ENCODE peak calls at places on chromosomes 6 and 20, in ten cellular contexts. E is NCI-H1092 treated with DMSO at 0.1 percent for 48 hours, K is right atrium auricular region, X is ELF-1, L is left lung, O is H9, Y is GM19239, G is tibial nerve, P is endothelial cell, C is SIG-M5. U is an unnamed sample.
A peak's percentile ranks its signal among the peaks of the same experiment; 100 is the strongest.

GRCh38 chr6:121285041-121285440 is 49.2 kb downstream of the TBC1D32 start:
- DNase-seq in P (no peak), X (no peak), O (no peak), E (no peak), L (no peak), Y (no peak), C (no peak), G (no peak), K (no peak), U (no peak)

GRCh38 chr20:16391003-16391402 is 182.2 kb downstream of the KIF16B start:
- DNase-seq in X (no peak), P (no peak), G (no peak), Y (no peak), E (no peak), O (no peak), K (no peak), C (no peak), L (no peak), U (no peak)

GRCh38 chr6:56821005-56821432 is 133.9 kb upstream of the BEND6 start:
- DNase-seq in Y (no peak), X (no peak), K (no peak), E (no peak), G (no peak), L (no peak), O (no peak), P (no peak), C (no peak), U (no peak)

GRCh38 chr6:14517536-14518105 is 400.0 kb downstream of the CD83 start:
- DNase-seq in C (no peak), K (no peak), O (no peak), X (no peak), L (no peak), Y (no peak), G (no peak), E (no peak), P (no peak), U (no peak)

GRCh38 chr20:44174996-44175766 is 11.8 kb downstream of the JPH2 start:
- DNase-seq in L (no peak), X (no peak), Y (no peak), G (no peak), P (no peak), O (no peak), E (no peak), C (no peak), K (no peak), U (no peak)

GRCh38 chr6:97053643-97054411 is 129.3 kb downstream of the KLHL32 start:
- DNase-seq in O (no peak), X (no peak), K (no peak), P (no peak), L (no peak), G (no peak), Y (no peak), C (no peak), E (peak; percentile 20), U (no peak)

GRCh38 chr6:154457046-154457713 is 53.3 kb downstream of the CNKSR3 start:
- DNase-seq in Y (no peak), E (no peak), G (no peak), P (no peak), L (no peak), O (no peak), K (no peak), X (no peak), C (no peak), U (no peak)

GRCh38 chr6:49551126-49551865 is 828 bp downstream of the C6orf141 start:
- DNase-seq in O (peak; percentile 54), K (no peak), E (peak; percentile 14), Y (no peak), P (peak; percentile 34), G (no peak), L (peak; percentile 79), C (no peak), X (peak; percentile 67), U (no peak)

GRCh38 chr6:149236584-149236983 is 80.9 kb upstream of the TAB2 start:
- DNase-seq in X (no peak), Y (no peak), P (no peak), G (no peak), K (no peak), O (no peak), C (no peak), E (peak; percentile 84), L (no peak), U (no peak)

GRCh38 chr6:137339929-137340559 is 120.9 kb upstream of the IFNGR1 start:
- DNase-seq in P (no peak), Y (no peak), E (no peak), X (no peak), L (no peak), K (no peak), O (no peak), G (no peak), C (no peak), U (no peak)

GRCh38 chr20:61924211-61924857 is 141.3 kb downstream of the TAF4 start:
- DNase-seq in P (no peak), Y (no peak), L (peak; percentile 68), E (no peak), O (no peak), C (no peak), G (no peak), K (no peak), X (no peak), U (no peak)

GRCh38 chr6:170177383-170178265 is 113.3 kb downstream of the DLL1 start:
- DNase-seq in E (peak; percentile 56), O (peak; percentile 26), K (no peak), X (no peak), C (no peak), G (no peak), P (no peak), Y (no peak), L (peak; percentile 78), U (no peak)

GRCh38 chr6:114437229-114437628 is 94.4 kb upstream of the HS3ST5 start:
- DNase-seq in P (no peak), K (no peak), Y (no peak), G (no peak), L (no peak), C (no peak), E (no peak), X (no peak), O (no peak), U (no peak)

GRCh38 chr20:36307412-36308317 is 1.5 kb downstream of the DLGAP4 start:
- DNase-seq in Y (no peak), G (no peak), O (no peak), K (peak; percentile 34), C (no peak), E (no peak), L (no peak), X (peak; percentile 18), P (no peak), U (no peak)

GRCh38 chr6:104184036-104184435 is 675.7 kb downstream of the HACE1 start:
- DNase-seq in X (no peak), P (no peak), E (no peak), C (no peak), K (no peak), G (no peak), O (no peak), Y (no peak), L (no peak), U (no peak)

U was measured in GM10248.